ENCODE peak calls at places on chromosomes 1 and 21, in ten cellular contexts. I is GM12891; E is stimulated activated CD8-positive, alpha-beta memory T cell treated with anti-CD3 and anti-CD28 coated beads, Interleukin-7, amount 100 ng/mL, for 1 hour; K is AG04449; B is HT-29; T is NCI-H2227 treated with DMSO at 0.1 percent for 48 hours; Q is NCI-H1105 treated with DMSO at 0.1 percent for 48 hours; H is T-helper 2 cell; U is activated CD4-positive, alpha-beta T cell treated with anti-CD3 and anti-CD28 coated beads, Interleukin-2, amount 50 U/mL, for 24 hours; Y is Ammon's horn. N is an unnamed sample.

GRCh38 chr1:101136739-101137138 is 100.1 kb upstream of the S1PR1 start:
- DNase-seq in Y (peak), H (no peak), E (no peak), Q (no peak), U (no peak), B (no peak), T (no peak), K (no peak), I (no peak), N (no peak)

GRCh38 chr1:192183788-192184187 is 25.5 kb downstream of the RGS18 start:
- DNase-seq in U (no peak), B (no peak), Y (no peak), I (no peak), H (no peak), K (no peak), E (no peak), Q (no peak), T (no peak), N (no peak)

GRCh38 chr1:70706381-70707173 is 295.5 kb downstream of the CTH start:
- DNase-seq in Q (no peak), B (no peak), T (no peak), U (no peak), E (no peak), I (no peak), K (no peak), H (no peak), Y (no peak), N (no peak)

GRCh38 chr21:46458315-46459023 is at the start of gene DIP2A:
- DNase-seq in K (peak), T (peak), Y (peak), H (peak), E (peak), B (peak), I (peak), U (peak), Q (peak), N (peak)

GRCh38 chr1:183685112-183685713 is 32.1 kb upstream of the APOBEC4 start:
- DNase-seq in E (no peak), T (no peak), U (peak), K (no peak), Q (peak), H (no peak), B (peak), Y (peak), I (peak), N (peak)

GRCh38 chr21:43971992-43972255 is 40.2 kb upstream of the TRAPPC10 start:
- DNase-seq in K (no peak), Q (no peak), I (no peak), Y (no peak), H (no peak), B (no peak), E (no peak), U (no peak), T (no peak), N (no peak)

GRCh38 chr1:36486436-36487335 is 4.0 kb upstream of the CSF3R start:
- DNase-seq in Y (peak), K (no peak), T (peak), Q (no peak), B (peak), U (no peak), I (no peak), E (no peak), H (no peak), N (no peak)

GRCh38 chr1:87292684-87293493 is 35.8 kb upstream of the LMO4 start:
- DNase-seq in Y (peak), B (peak), K (no peak), Q (peak), I (peak), U (peak), E (peak), T (peak), H (no peak), N (peak)

GRCh38 chr1:69128204-69128603 is 439.5 kb upstream of the LRRC7 start:
- DNase-seq in U (no peak), Y (no peak), H (no peak), T (no peak), Q (no peak), I (no peak), E (no peak), K (no peak), B (no peak), N (no peak)

GRCh38 chr1:77039739-77040138 is 172.5 kb downstream of the ST6GALNAC5 start:
- DNase-seq in K (peak), B (peak), T (no peak), H (no peak), I (no peak), U (no peak), Y (peak), E (no peak), Q (no peak), N (no peak)

GRCh38 chr1:7886346-7886745 is 33.5 kb upstream of the UTS2 start:
- DNase-seq in I (no peak), K (no peak), H (no peak), T (no peak), Y (peak), Q (peak), B (peak), U (no peak), E (no peak), N (no peak)

GRCh38 chr1:26122988-26123973 is 11.7 kb downstream of the PDIK1L start:
- DNase-seq in Y (no peak), K (no peak), Q (no peak), E (no peak), H (no peak), T (no peak), I (no peak), B (peak), U (peak), N (no peak)

GRCh38 chr1:226135709-226136108 is 50.8 kb downstream of the ACBD3 start:
- DNase-seq in H (no peak), I (no peak), Y (no peak), T (no peak), B (no peak), E (no peak), K (no peak), Q (no peak), U (no peak), N (no peak)

GRCh38 chr1:200116324-200116723 is 88.8 kb downstream of the NR5A2 start:
- DNase-seq in U (no peak), H (no peak), B (no peak), Y (no peak), I (no peak), K (no peak), Q (no peak), E (no peak), T (no peak), N (no peak)

GRCh38 chr1:59057211-59057694 is 239.6 kb upstream of the FGGY start:
- DNase-seq in B (peak), Y (no peak), T (no peak), I (no peak), U (no peak), E (no peak), Q (no peak), K (peak), H (no peak), N (no peak)

GRCh38 chr1:113875714-113876113 is 4.2 kb upstream of the PTPN22 start:
- DNase-seq in B (no peak), H (no peak), T (no peak), Y (peak), K (no peak), U (no peak), E (no peak), Q (no peak), I (no peak), N (no peak)

GRCh38 chr1:231828182-231828920 is 201.8 kb downstream of the DISC1 start:
- DNase-seq in Q (no peak), B (peak), I (no peak), K (peak), U (no peak), Y (no peak), E (no peak), T (no peak), H (no peak), N (no peak)

GRCh38 chr1:65343286-65343685 is 33.9 kb downstream of the DNAJC6 start:
- DNase-seq in B (no peak), Y (no peak), Q (no peak), K (no peak), H (no peak), I (no peak), T (no peak), E (no peak), U (no peak), N (no peak)

GRCh38 chr21:35652196-35652595 is 408.1 kb downstream of the SETD4 start:
- DNase-seq in Q (no peak), I (no peak), Y (no peak), T (no peak), K (no peak), B (no peak), H (no peak), U (no peak), E (no peak), N (no peak)

GRCh38 chr1:221839794-221840395 is 98.0 kb upstream of the DUSP10 start:
- DNase-seq in I (no peak), K (no peak), U (peak), Q (no peak), Y (no peak), B (peak), T (no peak), E (peak), H (no peak), N (no peak)

GRCh38 chr1:27571439-27572018 is 32.4 kb downstream of the AHDC1 start:
- DNase-seq in E (no peak), Q (no peak), K (no peak), Y (peak), I (no peak), T (no peak), U (no peak), B (no peak), H (no peak), N (no peak)

N was measured in NCI-H1048.